ENCODE peak calls at places on chromosomes 5 and 9, in six cellular contexts. D, A, P, Z, N and B are unnamed samples.

GRCh38 chr9:71863652-71864051 is 47.3 kb downstream of the ABHD17B start:
- DNase-seq in P (no peak), N (no peak), Z (no peak), A (no peak), D (no peak), B (no peak)

GRCh38 chr9:14281136-14281795 is 32.7 kb downstream of the NFIB start:
- DNase-seq in A (no peak), P (no peak), N (no peak), D (no peak), Z (no peak), B (no peak)

GRCh38 chr9:83340451-83340850 is 197.8 kb downstream of the FRMD3 start:
- DNase-seq in N (no peak), P (no peak), D (no peak), A (no peak), Z (no peak), B (no peak)

GRCh38 chr9:118985851-118986250 is 383.4 kb downstream of the BRINP1 start:
- DNase-seq in Z (no peak), N (no peak), P (no peak), A (no peak), D (no peak), B (no peak)

GRCh38 chr9:76893395-76893932 is 12.4 kb downstream of the PRUNE2 start:
- DNase-seq in A (no peak), N (no peak), Z (no peak), P (peak; percentile 31), D (peak; percentile 92), B (no peak)

GRCh38 chr9:4904322-4905134 is 80.5 kb upstream of the JAK2 start:
- DNase-seq in A (peak; percentile 20), P (no peak), Z (no peak), D (no peak), N (no peak), B (no peak)

GRCh38 chr9:97910273-97910844 is 11.9 kb downstream of the TRMO start:
- DNase-seq in D (no peak), N (no peak), Z (no peak), A (no peak), P (no peak), B (no peak)

GRCh38 chr5:150779397-150780179 is 1.0 kb downstream of the SMIM3 start:
- DNase-seq in D (no peak), P (no peak), N (no peak), Z (peak; percentile 63), A (no peak), B (no peak)

GRCh38 chr5:123132330-123132729 is 43.3 kb downstream of the PRDM6 start:
- DNase-seq in D (no peak), P (no peak), Z (no peak), N (peak; percentile 32), A (no peak), B (no peak)

GRCh38 chr9:133505186-133505830 is 19.5 kb downstream of the MYMK start:
- DNase-seq in Z (no peak), P (no peak), N (no peak), D (no peak), A (no peak), B (no peak)

GRCh38 chr5:142817961-142818431 is 47.8 kb downstream of the ARHGAP26 start:
- DNase-seq in A (no peak), D (no peak), N (no peak), P (no peak), Z (no peak), B (no peak)

GRCh38 chr9:97559111-97559514 is 57.6 kb downstream of the TMOD1 start:
- DNase-seq in N (no peak), D (no peak), A (no peak), P (no peak), Z (peak; percentile 62), B (no peak)

GRCh38 chr9:18978188-18978587 is 54.8 kb downstream of the SAXO1 start:
- DNase-seq in N (no peak), A (no peak), P (no peak), Z (no peak), D (no peak), B (no peak)

GRCh38 chr9:119005162-119005561 is 364.1 kb downstream of the BRINP1 start:
- DNase-seq in Z (no peak), A (no peak), N (no peak), D (no peak), P (no peak), B (no peak)

GRCh38 chr9:121696935-121697334 is 45.5 kb downstream of the DAB2IP start:
- DNase-seq in N (peak; percentile 55), P (no peak), A (no peak), D (no peak), Z (no peak), B (no peak)

GRCh38 chr5:127898551-127899213 is 184.9 kb upstream of the SLC12A2 start:
- DNase-seq in A (no peak), Z (no peak), D (peak; percentile 20), N (no peak), P (no peak), B (no peak)

GRCh38 chr5:139867581-139867980 is 72.0 kb downstream of the PSD2 start:
- DNase-seq in A (no peak), N (no peak), Z (no peak), D (no peak), P (no peak), B (no peak)

GRCh38 chr5:116982035-116982434 is 407.4 kb upstream of the SEMA6A start:
- DNase-seq in A (no peak), D (no peak), Z (no peak), P (no peak), N (no peak), B (no peak)

GRCh38 chr5:132059043-132059695 is 1.3 kb upstream of the IL3 start:
- DNase-seq in D (no peak), P (no peak), A (no peak), Z (peak; percentile 76), N (no peak), B (no peak)